ENCODE peak calls at places on chromosome 16, in eight cellular contexts. B is hypothalamus; O is neuronal stem cell; L is activated gamma-delta T cell treated with Interleukin-2 at 50 U/mL for 16 hours; E is NCI-H69; J is AG10803; S is cardiac muscle cell; F is CD8-positive, alpha-beta memory T cell. I is an unnamed sample.

GRCh38 chr16:75494184-75494583 is 1.1 kb downstream of the CHST6 start:
- DNase-seq in S (no peak), L (no peak), J (no peak), O (no peak), E (no peak), F (no peak), B (no peak), I (no peak)

GRCh38 chr16:15502041-15502725 is 67.8 kb downstream of the BMERB1 start:
- DNase-seq in F (no peak), L (no peak), J (peak), B (no peak), O (no peak), E (no peak), S (peak), I (no peak)

GRCh38 chr16:81900014-81900413 is 111.3 kb downstream of the SDR42E1 start:
- DNase-seq in B (no peak), J (no peak), O (no peak), S (no peak), F (no peak), E (no peak), L (no peak), I (no peak)

GRCh38 chr16:16137110-16137509 is 86.2 kb downstream of the ABCC6 start:
- DNase-seq in J (peak), E (no peak), B (no peak), L (no peak), F (no peak), S (no peak), O (no peak), I (no peak)

GRCh38 chr16:19431636-19432340 is 14.1 kb downstream of the TMC5 start:
- DNase-seq in F (no peak), O (no peak), E (no peak), L (no peak), J (no peak), B (no peak), S (no peak), I (no peak)

GRCh38 chr16:30149250-30149885 is 26.3 kb upstream of the MAPK3 start:
- DNase-seq in E (no peak), L (no peak), F (no peak), S (no peak), B (no peak), O (no peak), J (no peak), I (no peak)

GRCh38 chr16:68993885-68994284 is 111.6 kb upstream of the HAS3 start:
- DNase-seq in B (no peak), O (no peak), J (peak), F (no peak), L (no peak), E (no peak), S (peak), I (no peak)

GRCh38 chr16:68069511-68070248 is 15.5 kb upstream of the NFATC3 start:
- DNase-seq in B (no peak), F (no peak), E (peak), L (peak), O (no peak), S (no peak), J (no peak), I (no peak)

GRCh38 chr16:2959206-2959605 is 4.9 kb upstream of the KREMEN2 start:
- DNase-seq in F (no peak), L (no peak), B (no peak), J (no peak), E (peak), O (no peak), S (no peak), I (no peak)

GRCh38 chr16:79656537-79657115 is 56.1 kb upstream of the MAF start:
- DNase-seq in E (peak), B (no peak), J (no peak), L (no peak), O (no peak), S (no peak), F (no peak), I (no peak)

GRCh38 chr16:8959921-8960787 is 3.6 kb downstream of the USP7 start:
- DNase-seq in E (peak), J (no peak), F (peak), B (no peak), S (peak), L (no peak), O (no peak), I (peak)

GRCh38 chr16:69367980-69368379 is 16.4 kb upstream of the TMED6 start:
- DNase-seq in E (no peak), S (peak), L (no peak), J (no peak), F (no peak), B (no peak), O (no peak), I (no peak)

GRCh38 chr16:50653633-50654524 is 27.2 kb downstream of the SNX20 start:
- DNase-seq in L (no peak), E (peak), J (no peak), F (no peak), B (no peak), S (no peak), O (no peak), I (no peak)

GRCh38 chr16:58329147-58329546 is 34.3 kb upstream of the PRSS54 start:
- DNase-seq in S (peak), J (peak), F (no peak), E (no peak), O (no peak), B (no peak), L (no peak), I (no peak)

GRCh38 chr16:72889616-72890235 is 158.2 kb downstream of the ZFHX3 start:
- DNase-seq in J (no peak), O (no peak), L (no peak), F (no peak), E (no peak), S (no peak), B (no peak), I (no peak)

GRCh38 chr16:83441523-83441922 is 366.3 kb upstream of the HSBP1 start:
- DNase-seq in L (no peak), S (no peak), F (no peak), O (no peak), B (no peak), E (peak), J (peak), I (no peak)

GRCh38 chr16:86029131-86029741 is 130.3 kb downstream of the IRF8 start:
- DNase-seq in O (no peak), E (no peak), B (peak), F (no peak), J (peak), L (no peak), S (peak), I (no peak)

GRCh38 chr16:21611546-21612384 is 12.4 kb downstream of the METTL9 start:
- DNase-seq in L (no peak), S (peak), J (peak), F (no peak), B (no peak), E (no peak), O (no peak), I (peak)

GRCh38 chr16:3952342-3953131 is 72.0 kb upstream of the CREBBP start:
- DNase-seq in L (no peak), J (peak), F (no peak), B (no peak), O (no peak), E (no peak), S (peak), I (no peak)

GRCh38 chr16:81327483-81328196 is 12.9 kb downstream of the GAN start:
- DNase-seq in J (no peak), B (no peak), E (no peak), O (no peak), L (no peak), F (no peak), S (no peak), I (no peak)

GRCh38 chr16:86834451-86835035 is 256.2 kb downstream of the FOXL1 start:
- DNase-seq in J (peak), B (no peak), S (peak), L (no peak), E (no peak), F (no peak), O (peak), I (no peak)

GRCh38 chr16:27698266-27698665 is 148.3 kb downstream of the KATNIP start:
- DNase-seq in J (no peak), B (peak), F (no peak), E (peak), L (no peak), O (no peak), S (no peak), I (no peak)

GRCh38 chr16:25037632-25038031 is 22.5 kb upstream of the ARHGAP17 start:
- DNase-seq in J (no peak), B (no peak), E (no peak), S (no peak), O (no peak), F (no peak), L (no peak), I (no peak)

GRCh38 chr16:1509307-1510221 is 16.4 kb downstream of the TELO2 start:
- DNase-seq in E (no peak), B (no peak), S (no peak), L (no peak), J (no peak), F (no peak), O (no peak), I (no peak)

GRCh38 chr16:16096161-16096857 is 127.0 kb downstream of the ABCC6 start:
- DNase-seq in B (no peak), J (peak), E (peak), F (no peak), S (peak), L (no peak), O (no peak), I (no peak)

GRCh38 chr16:20911361-20911760 is 10.8 kb downstream of the LYRM1 start:
- DNase-seq in S (peak), E (no peak), J (peak), B (no peak), F (no peak), L (no peak), O (no peak), I (no peak)

GRCh38 chr16:67936124-67936875 is at the start of gene PSMB10:
- DNase-seq in S (peak), L (peak), F (no peak), E (peak), J (peak), B (peak), O (peak), I (peak)

GRCh38 chr16:67284699-67285646 is 5.6 kb downstream of the PLEKHG4 start:
- DNase-seq in E (peak), S (peak), O (peak), J (no peak), F (no peak), L (no peak), B (peak), I (no peak)

GRCh38 chr16:1941162-1941923 is 1.7 kb downstream of the MSRB1 start:
- DNase-seq in F (no peak), O (no peak), L (no peak), B (no peak), E (no peak), J (no peak), S (peak), I (no peak)

GRCh38 chr16:85104821-85105391 is 7.4 kb downstream of the CIBAR2 start:
- DNase-seq in F (peak), E (no peak), B (peak), O (no peak), J (no peak), S (no peak), L (peak), I (peak)

GRCh38 chr16:5925850-5926249 is 828.3 kb upstream of the EEF2KMT start:
- DNase-seq in L (no peak), F (no peak), B (no peak), O (no peak), S (no peak), J (no peak), E (no peak), I (no peak)

GRCh38 chr16:82655315-82655714 is 28.5 kb downstream of the CDH13 start:
- DNase-seq in B (no peak), E (no peak), L (peak), S (peak), O (no peak), F (peak), J (peak), I (no peak)

GRCh38 chr16:70298988-70299938 is at the start of gene DDX19B:
- DNase-seq in F (peak), J (peak), O (no peak), B (peak), S (peak), E (peak), L (peak), I (peak)

GRCh38 chr16:78365376-78365775 is 265.9 kb downstream of the WWOX start:
- DNase-seq in J (no peak), S (no peak), O (no peak), E (no peak), B (no peak), L (no peak), F (no peak), I (no peak)

I was measured in AML-193.